ENCODE peak calls at places on chromosomes 16 and 17, in seven cellular contexts. V is HCEC 1CT; Z is T47D; J is NCI-H2107; Y is PC-3; U is stimulated activated CD4-positive, alpha-beta T cell treated with anti-CD3 and anti-CD28 coated beads, Interleukin-15, amount 100 ng/mL, for 24 hours; D is colonic mucosa. N is an unnamed sample.

GRCh38 chr17:21298056-21298982 is 13.8 kb downstream of the MAP2K3 start:
- DNase-seq in V (no peak), Z (no peak), J (no peak), Y (no peak), U (no peak), D (no peak), N (peak)

GRCh38 chr16:88382491-88383400 is at the start of gene ZNF469:
- DNase-seq in V (peak), Z (peak), J (no peak), Y (peak), U (peak), D (no peak), N (peak)

GRCh38 chr17:79897243-79898063 is 58.2 kb upstream of the CBX4 start:
- DNase-seq in V (no peak), Z (peak), J (no peak), Y (peak), U (no peak), D (no peak), N (no peak)

GRCh38 chr16:78177218-78177617 is 77.8 kb downstream of the WWOX start:
- DNase-seq in V (no peak), Z (no peak), J (no peak), Y (no peak), U (no peak), D (no peak), N (no peak)

GRCh38 chr16:70747703-70748631 is 53.0 kb downstream of the VAC14 start:
- DNase-seq in V (peak), Z (no peak), J (no peak), Y (peak), U (no peak), D (no peak), N (peak)

GRCh38 chr17:18004901-18005305 is 32.2 kb downstream of the DRC3 start:
- DNase-seq in V (no peak), Z (peak), J (no peak), Y (no peak), U (no peak), D (no peak), N (no peak)

GRCh38 chr16:15811778-15812750 is 44.8 kb downstream of the MYH11 start:
- DNase-seq in V (peak), Z (peak), J (no peak), Y (peak), U (no peak), D (no peak), N (no peak)

GRCh38 chr17:59357929-59358328 is 26.5 kb downstream of the YPEL2 start:
- DNase-seq in V (peak), Z (no peak), J (no peak), Y (peak), U (peak), D (no peak), N (no peak)

GRCh38 chr17:65664296-65664695 is 102.8 kb upstream of the AXIN2 start:
- DNase-seq in V (no peak), Z (no peak), J (no peak), Y (no peak), U (no peak), D (no peak), N (no peak)

GRCh38 chr16:87212026-87212425 is 105.2 kb downstream of the C16orf95 start:
- DNase-seq in V (no peak), Z (no peak), J (no peak), Y (peak), U (no peak), D (no peak), N (no peak)

GRCh38 chr16:3915438-3916250 is 35.1 kb upstream of the CREBBP start:
- DNase-seq in V (no peak), Z (peak), J (no peak), Y (no peak), U (no peak), D (no peak), N (no peak)

GRCh38 chr17:18129041-18129502 is 20.5 kb downstream of the MYO15A start:
- DNase-seq in V (peak), Z (peak), J (no peak), Y (peak), U (no peak), D (peak), N (no peak)

GRCh38 chr17:70365098-70365583 is 195.8 kb downstream of the KCNJ2 start:
- DNase-seq in V (peak), Z (no peak), J (no peak), Y (no peak), U (no peak), D (no peak), N (no peak)

N was measured in left lung.